ENCODE peak calls at places on chromosome 20, in six cellular contexts. F, V, H, O, C and L are unnamed samples.

GRCh38 chr20:46367967-46368901 is 38.2 kb downstream of the ELMO2 start:
- DNase-seq in F (no peak), V (no peak), H (no peak), O (no peak), C (no peak), L (no peak)

GRCh38 chr20:19275630-19276071 is 63.2 kb downstream of the SLC24A3 start:
- DNase-seq in F (no peak), V (no peak), H (peak; percentile 30), O (no peak), C (no peak), L (no peak)

GRCh38 chr20:1526896-1527295 is 30.6 kb downstream of the SIRPD start:
- DNase-seq in F (no peak), V (no peak), H (no peak), O (no peak), C (no peak), L (no peak)

GRCh38 chr20:1154734-1155133 is 30.0 kb downstream of the TMEM74B start:
- DNase-seq in F (no peak), V (no peak), H (no peak), O (no peak), C (no peak), L (no peak)

GRCh38 chr20:63808145-63808724 is 22.8 kb downstream of the ZBTB46 start:
- DNase-seq in F (no peak), V (no peak), H (no peak), O (no peak), C (no peak), L (no peak)

GRCh38 chr20:58103961-58104360 is 124.5 kb downstream of the ANKRD60 start:
- DNase-seq in F (no peak), V (no peak), H (no peak), O (no peak), C (no peak), L (no peak)

GRCh38 chr20:58306421-58307261 is 2.9 kb upstream of the RAB22A start:
- DNase-seq in F (peak; percentile 36), V (no peak), H (peak; percentile 86), O (peak; percentile 66), C (peak; percentile 67), L (peak; percentile 85)

GRCh38 chr20:18992418-18992817 is 178.8 kb downstream of the SCP2D1 start:
- DNase-seq in F (no peak), V (no peak), H (no peak), O (no peak), C (no peak), L (no peak)

GRCh38 chr20:50717974-50718761 is 13.2 kb upstream of the PARD6B start:
- DNase-seq in F (no peak), V (no peak), H (peak; percentile 73), O (no peak), C (no peak), L (no peak)

GRCh38 chr20:63941282-63942060 is 14.7 kb downstream of the UCKL1 start:
- DNase-seq in F (peak; percentile 71), V (no peak), H (peak; percentile 87), O (no peak), C (peak; percentile 69), L (no peak)

GRCh38 chr20:46897471-46897870 is 2.8 kb downstream of the EYA2 start:
- DNase-seq in F (no peak), V (no peak), H (peak; percentile 61), O (no peak), C (no peak), L (no peak)

GRCh38 chr20:45470262-45470931 is 844 bp downstream of the WFDC2 start:
- DNase-seq in F (peak; percentile 41), V (no peak), H (peak; percentile 60), O (no peak), C (no peak), L (no peak)

GRCh38 chr20:44297721-44298120 is 13.3 kb downstream of the FITM2 start:
- DNase-seq in F (no peak), V (no peak), H (no peak), O (no peak), C (no peak), L (no peak)